ENCODE peak calls at places on chromosomes 16 and 17, in seven cellular contexts. One of them, this sample, is unnamed.

GRCh38 chr16:70747703-70748631 is 53.0 kb downstream of the VAC14 start:
- DNase-seq in H9: no peak
- DNase-seq in heart right ventricle: no peak
- DNase-seq in transverse colon: no peak
- DNase-seq in body of pancreas: no peak
- DNase-seq in lung: peak; percentile 78
- DNase-seq in tibial artery: no peak
- DNase-seq in this sample: peak; percentile 29

GRCh38 chr17:8142158-8142886 is 9.9 kb downstream of the PER1 start:
- DNase-seq in tibial artery: peak; percentile 26
- DNase-seq in H9: peak; percentile 33
- DNase-seq in lung: no peak
- DNase-seq in body of pancreas: peak; percentile 17
- DNase-seq in transverse colon: no peak
- DNase-seq in heart right ventricle: no peak
- DNase-seq in this sample: peak; percentile 2

GRCh38 chr17:72481572-72481971 is 360.8 kb downstream of the SOX9 start:
- DNase-seq in transverse colon: no peak
- DNase-seq in tibial artery: no peak
- DNase-seq in body of pancreas: no peak
- DNase-seq in lung: no peak
- DNase-seq in H9: no peak
- DNase-seq in heart right ventricle: no peak
- DNase-seq in this sample: no peak

GRCh38 chr16:89117975-89118289 is 24.3 kb downstream of the ACSF3 start:
- DNase-seq in lung: no peak
- DNase-seq in heart right ventricle: no peak
- DNase-seq in body of pancreas: no peak
- DNase-seq in transverse colon: no peak
- DNase-seq in tibial artery: no peak
- DNase-seq in H9: no peak
- DNase-seq in this sample: no peak

GRCh38 chr16:73176577-73177013 is 128.7 kb upstream of the ZFHX3 start:
- DNase-seq in tibial artery: no peak
- DNase-seq in body of pancreas: no peak
- DNase-seq in lung: no peak
- DNase-seq in transverse colon: no peak
- DNase-seq in H9: no peak
- DNase-seq in heart right ventricle: no peak
- DNase-seq in this sample: peak; percentile 25

GRCh38 chr17:65405563-65405962 is 155.9 kb downstream of the AXIN2 start:
- DNase-seq in heart right ventricle: no peak
- DNase-seq in lung: no peak
- DNase-seq in H9: no peak
- DNase-seq in tibial artery: no peak
- DNase-seq in body of pancreas: no peak
- DNase-seq in transverse colon: no peak
- DNase-seq in this sample: no peak

GRCh38 chr17:43830510-43831145 is 2.3 kb downstream of the MPP3 start:
- DNase-seq in lung: no peak
- DNase-seq in tibial artery: no peak
- DNase-seq in body of pancreas: no peak
- DNase-seq in heart right ventricle: no peak
- DNase-seq in H9: no peak
- DNase-seq in transverse colon: no peak
- DNase-seq in this sample: no peak

GRCh38 chr16:67177743-67178699 is 5.7 kb downstream of the MATCAP1 start:
- DNase-seq in body of pancreas: peak; percentile 92
- DNase-seq in lung: peak; percentile 83
- DNase-seq in tibial artery: peak; percentile 42
- DNase-seq in H9: peak; percentile 97
- DNase-seq in transverse colon: peak; percentile 87
- DNase-seq in heart right ventricle: no peak
- DNase-seq in this sample: peak; percentile 73

GRCh38 chr17:27807567-27808470 is 7.5 kb upstream of the NOS2 start:
- DNase-seq in transverse colon: peak; percentile 74
- DNase-seq in lung: no peak
- DNase-seq in tibial artery: no peak
- DNase-seq in body of pancreas: no peak
- DNase-seq in H9: no peak
- DNase-seq in heart right ventricle: peak; percentile 14
- DNase-seq in this sample: no peak

GRCh38 chr16:15967223-15967546 is 17.8 kb downstream of the ABCC1 start:
- DNase-seq in body of pancreas: no peak
- DNase-seq in heart right ventricle: no peak
- DNase-seq in H9: no peak
- DNase-seq in transverse colon: no peak
- DNase-seq in tibial artery: no peak
- DNase-seq in lung: no peak
- DNase-seq in this sample: no peak

GRCh38 chr17:2690165-2691068 is 21.1 kb downstream of the CLUH start:
- DNase-seq in lung: peak; percentile 26
- DNase-seq in tibial artery: peak; percentile 17
- DNase-seq in transverse colon: no peak
- DNase-seq in body of pancreas: no peak
- DNase-seq in H9: peak; percentile 44
- DNase-seq in heart right ventricle: peak; percentile 16
- DNase-seq in this sample: no peak

GRCh38 chr17:66220079-66220835 is 9.0 kb downstream of the APOH start:
- DNase-seq in transverse colon: no peak
- DNase-seq in lung: no peak
- DNase-seq in tibial artery: no peak
- DNase-seq in H9: no peak
- DNase-seq in heart right ventricle: no peak
- DNase-seq in body of pancreas: no peak
- DNase-seq in this sample: no peak

GRCh38 chr16:19850131-19850817 is 34.4 kb downstream of the GPRC5B start:
- DNase-seq in heart right ventricle: no peak
- DNase-seq in tibial artery: no peak
- DNase-seq in lung: no peak
- DNase-seq in body of pancreas: no peak
- DNase-seq in H9: no peak
- DNase-seq in transverse colon: no peak
- DNase-seq in this sample: no peak

GRCh38 chr16:29978564-29979270 is 5.0 kb downstream of the TAOK2 start:
- DNase-seq in heart right ventricle: no peak
- DNase-seq in body of pancreas: no peak
- DNase-seq in tibial artery: no peak
- DNase-seq in H9: no peak
- DNase-seq in transverse colon: no peak
- DNase-seq in lung: no peak
- DNase-seq in this sample: no peak

GRCh38 chr17:61235001-61235820 is 164.4 kb upstream of the TBX2 start:
- DNase-seq in body of pancreas: no peak
- DNase-seq in heart right ventricle: no peak
- DNase-seq in H9: no peak
- DNase-seq in lung: no peak
- DNase-seq in tibial artery: no peak
- DNase-seq in transverse colon: no peak
- DNase-seq in this sample: no peak

GRCh38 chr17:39276113-39276512 is 50.4 kb upstream of the STAC2 start:
- DNase-seq in tibial artery: no peak
- DNase-seq in lung: no peak
- DNase-seq in body of pancreas: no peak
- DNase-seq in transverse colon: no peak
- DNase-seq in heart right ventricle: no peak
- DNase-seq in H9: no peak
- DNase-seq in this sample: no peak

GRCh38 chr17:39283098-39283497 is 57.4 kb upstream of the STAC2 start:
- DNase-seq in lung: no peak
- DNase-seq in H9: no peak
- DNase-seq in body of pancreas: no peak
- DNase-seq in heart right ventricle: no peak
- DNase-seq in transverse colon: no peak
- DNase-seq in tibial artery: no peak
- DNase-seq in this sample: no peak

GRCh38 chr17:39277110-39277509 is 51.4 kb upstream of the STAC2 start:
- DNase-seq in body of pancreas: no peak
- DNase-seq in H9: no peak
- DNase-seq in lung: no peak
- DNase-seq in tibial artery: no peak
- DNase-seq in heart right ventricle: no peak
- DNase-seq in transverse colon: no peak
- DNase-seq in this sample: no peak

GRCh38 chr17:39283896-39284295 is 58.2 kb upstream of the STAC2 start:
- DNase-seq in lung: no peak
- DNase-seq in body of pancreas: no peak
- DNase-seq in tibial artery: no peak
- DNase-seq in transverse colon: no peak
- DNase-seq in heart right ventricle: no peak
- DNase-seq in H9: no peak
- DNase-seq in this sample: peak; percentile 21

DNA sequence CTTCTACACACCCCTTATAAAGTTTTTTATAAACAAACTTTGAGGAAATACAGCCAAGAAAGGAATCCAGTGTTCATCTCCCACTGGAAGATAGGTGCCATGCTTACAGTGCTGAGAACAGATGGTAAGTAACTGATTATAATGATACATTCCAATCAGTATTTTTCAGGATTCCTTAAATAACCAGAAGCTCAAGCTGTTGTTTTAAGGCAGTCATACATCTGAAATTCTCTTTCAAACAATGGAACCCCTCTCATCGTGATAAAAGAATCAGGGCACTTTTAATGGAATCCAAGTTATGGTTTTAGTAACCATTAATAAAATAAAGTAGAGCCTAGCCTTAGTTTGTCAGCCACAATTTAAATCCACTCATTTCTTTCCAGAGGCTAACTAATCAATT is 56.1 kb upstream of the STAC2 start:
- DNase-seq in transverse colon: no peak
- DNase-seq in tibial artery: no peak
- DNase-seq in heart right ventricle: no peak
- DNase-seq in lung: no peak
- DNase-seq in body of pancreas: no peak
- DNase-seq in H9: no peak
- DNase-seq in this sample: no peak
- H3K27ac ChIP-seq in transverse colon: no peak overlapping the region
- H3K27ac ChIP-seq in tibial artery: no peak overlapping the region
- H3K27ac ChIP-seq in heart right ventricle: peak overlapping the region; percentile 79
- H3K27ac ChIP-seq in lung: no peak overlapping the region
- H3K27ac ChIP-seq in body of pancreas: no peak overlapping the region
- H3K27ac ChIP-seq in H9: no peak overlapping the region
- H3K27ac ChIP-seq in this sample: peak overlapping the region; percentile 6

DNA sequence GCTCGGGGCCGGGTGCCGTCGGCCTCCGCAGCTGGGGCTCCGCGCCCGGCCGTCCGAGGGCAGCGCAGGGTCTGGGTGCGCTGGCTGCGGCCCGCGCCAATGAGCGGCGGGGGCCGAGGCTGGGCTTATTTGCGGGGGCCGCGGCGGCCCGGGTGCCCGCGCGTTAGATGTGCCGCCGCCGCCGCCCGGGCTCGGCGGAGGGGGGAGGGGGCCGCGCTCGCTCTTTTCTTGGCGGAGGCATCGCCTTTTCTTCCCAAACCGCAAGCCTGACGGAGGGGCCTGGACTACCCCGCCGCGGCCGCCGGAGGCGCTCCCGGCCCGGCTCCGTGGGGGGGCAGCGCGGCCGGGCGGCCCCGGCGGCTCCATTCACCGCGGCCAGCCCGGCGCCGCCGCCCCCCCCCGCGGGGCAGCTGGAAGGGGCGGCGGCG is at the start of gene NOTUM:
- DNase-seq in transverse colon: no peak
- DNase-seq in H9: no peak
- DNase-seq in heart right ventricle: no peak
- DNase-seq in body of pancreas: no peak
- DNase-seq in tibial artery: no peak
- DNase-seq in lung: no peak
- DNase-seq in this sample: peak; percentile 63
- TF ChIP-seq CTCF in transverse colon: no peak
- TF ChIP-seq CTCF in H9: peak; percentile 36
- TF ChIP-seq CTCF in heart right ventricle: no peak
- TF ChIP-seq CTCF in body of pancreas: no peak
- TF ChIP-seq CTCF in tibial artery: peak; percentile 16
- TF ChIP-seq CTCF in lung: no peak
- TF ChIP-seq CTCF in this sample: peak; percentile 24

DNA sequence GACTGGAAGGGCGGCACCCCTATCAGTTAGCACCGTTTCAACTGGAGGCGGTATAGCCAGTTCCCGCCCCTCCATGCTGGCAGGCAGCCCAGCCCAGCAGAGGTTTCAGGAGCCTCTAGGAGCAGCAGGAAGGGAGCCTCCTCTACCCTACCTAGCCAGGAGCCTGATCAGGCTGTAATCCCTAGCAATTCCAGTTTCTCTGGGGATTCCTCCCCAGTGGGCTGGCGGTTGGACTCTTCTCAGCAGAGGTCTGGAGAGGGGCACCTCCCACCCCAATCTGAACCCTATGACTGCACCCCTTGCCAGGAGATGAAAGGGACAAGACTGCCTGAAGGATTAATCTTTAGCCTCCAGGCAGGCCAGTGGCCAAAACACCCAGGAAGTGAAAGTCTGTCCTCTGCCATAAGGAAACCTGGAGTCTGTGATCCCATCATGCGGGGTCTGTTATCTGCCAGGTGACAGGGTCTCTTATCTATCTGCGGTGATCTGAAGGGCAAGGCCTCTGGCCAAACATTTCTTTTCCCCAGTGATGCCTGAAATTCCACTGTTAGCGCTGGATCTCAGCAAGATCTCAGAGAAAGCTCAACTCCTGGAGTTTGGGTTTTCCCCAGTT is 4.9 kb upstream of the CDH1 start:
- DNase-seq in body of pancreas: peak; percentile 88
- DNase-seq in tibial artery: no peak
- DNase-seq in lung: peak; percentile 80
- DNase-seq in transverse colon: peak; percentile 93
- DNase-seq in H9: peak; percentile 82
- DNase-seq in heart right ventricle: no peak
- DNase-seq in this sample: peak; percentile 29
- H3K27ac ChIP-seq in body of pancreas: peak overlapping the region; percentile 76
- H3K27ac ChIP-seq in tibial artery: no peak overlapping the region
- H3K27ac ChIP-seq in lung: peak overlapping the region; percentile 33
- H3K27ac ChIP-seq in transverse colon: peak overlapping the region; percentile 71
- H3K27ac ChIP-seq in H9: no peak overlapping the region
- H3K27ac ChIP-seq in heart right ventricle: no peak overlapping the region
- H3K27ac ChIP-seq in this sample: no peak overlapping the region

GRCh38 chr17:75632428-75632827 is 806 bp upstream of the SMIM5 start:
- DNase-seq in transverse colon: no peak
- DNase-seq in body of pancreas: no peak
- DNase-seq in lung: no peak
- DNase-seq in heart right ventricle: no peak
- DNase-seq in tibial artery: no peak
- DNase-seq in H9: no peak
- DNase-seq in this sample: no peak
- TF ChIP-seq CTCF in transverse colon: no peak
- TF ChIP-seq CTCF in body of pancreas: no peak
- TF ChIP-seq CTCF in lung: no peak
- TF ChIP-seq CTCF in heart right ventricle: no peak
- TF ChIP-seq CTCF in tibial artery: no peak
- TF ChIP-seq CTCF in H9: no peak
- TF ChIP-seq CTCF in this sample: no peak

This sample was measured in cardiac muscle cell.